ENCODE peak calls at places on chromosomes 11 and 22, in six cellular contexts. H, M, P, F, B and Z are unnamed samples.

GRCh38 chr11:78586452-78587046 is 11.9 kb upstream of the NARS2 start:
- DNase-seq in M (no peak), B (no peak), F (no peak), P (no peak), H (no peak), Z (peak; percentile 8)

GRCh38 chr11:70532728-70533127 is 134.4 kb downstream of the CTTN start:
- DNase-seq in B (no peak), F (no peak), M (no peak), H (no peak), P (no peak), Z (no peak)

GRCh38 chr11:75626692-75627536 is 41.9 kb downstream of the MAP6 start:
- DNase-seq in M (no peak), B (no peak), P (no peak), F (no peak), H (no peak), Z (no peak)

GRCh38 chr11:24496728-24497396 is at the start of gene LUZP2:
- DNase-seq in H (no peak), M (no peak), P (no peak), B (peak; percentile 67), F (no peak), Z (no peak)

GRCh38 chr11:102546427-102546826 is 15.9 kb upstream of the MMP7 start:
- DNase-seq in P (no peak), B (no peak), M (no peak), F (no peak), H (no peak), Z (no peak)

GRCh38 chr11:111177037-111177988 is 68.2 kb upstream of the POU2AF2 start:
- DNase-seq in P (no peak), M (no peak), B (no peak), F (no peak), H (peak; percentile 65), Z (no peak)

GRCh38 chr11:1087961-1088926 is 13.6 kb downstream of the MUC2 start:
- DNase-seq in H (no peak), M (no peak), P (no peak), B (no peak), F (no peak), Z (no peak)

GRCh38 chr22:40982482-40983385 is 31.6 kb downstream of the RBX1 start:
- DNase-seq in F (no peak), M (no peak), H (peak; percentile 61), B (no peak), P (no peak), Z (no peak)

GRCh38 chr22:48887394-48888332 is 940.0 kb downstream of the BRD1 start:
- DNase-seq in H (no peak), F (no peak), B (no peak), M (no peak), P (no peak), Z (no peak)

GRCh38 chr22:32306561-32306960 is 51.1 kb upstream of the RFPL3 start:
- DNase-seq in P (no peak), F (no peak), B (no peak), M (no peak), H (no peak), Z (no peak)

GRCh38 chr11:65501530-65502273 is 2.9 kb downstream of the MALAT1 start:
- DNase-seq in P (no peak), F (no peak), B (no peak), H (no peak), M (no peak), Z (peak; percentile 34)

GRCh38 chr11:64723117-64723906 is at the start of gene NRXN2:
- DNase-seq in B (peak; percentile 87), M (peak; percentile 87), P (peak; percentile 80), H (peak; percentile 81), F (peak; percentile 80), Z (peak; percentile 78)

GRCh38 chr22:36256474-36256873 is 3.5 kb downstream of the APOL1 start:
- DNase-seq in M (no peak), B (no peak), P (no peak), H (no peak), F (no peak), Z (no peak)